ENCODE peak calls at places on chromosomes 13 and 19, in four cellular contexts. C is choroid plexus epithelial cell, D is dorsolateral prefrontal cortex, W is left ventricle myocardium inferior. M is an unnamed sample.
A peak's percentile ranks its signal among the peaks of the same experiment; 100 is the strongest.

GRCh38 chr19:47404334-47405196 is 14.8 kb downstream of the MEIS3 start:
- DNase-seq in C (no peak), W (no peak), D (no peak), M (no peak)

GRCh38 chr13:51435002-51435578 is 17.7 kb downstream of the INTS6 start:
- DNase-seq in C (peak; percentile 62), D (no peak), W (no peak), M (peak; percentile 54)

GRCh38 chr19:47110521-47111080 is 3.0 kb downstream of the ZC3H4 start:
- DNase-seq in W (no peak), D (no peak), C (no peak), M (no peak)

GRCh38 chr13:105908581-105908980 is 626.9 kb downstream of the EFNB2 start:
- DNase-seq in C (no peak), D (no peak), W (no peak), M (no peak)

GRCh38 chr13:102191951-102192461 is 209.8 kb downstream of the FGF14 start:
- DNase-seq in W (no peak), D (no peak), C (peak; percentile 43), M (peak; percentile 47)

GRCh38 chr19:48878219-48879024 is 6.2 kb downstream of the PPP1R15A start:
- DNase-seq in W (no peak), D (no peak), C (peak; percentile 61), M (peak; percentile 61)

GRCh38 chr13:99806671-99807070 is 164.9 kb downstream of the ZIC5 start:
- DNase-seq in W (no peak), D (no peak), C (no peak), M (no peak)

GRCh38 chr13:52701728-52702480 is 37.7 kb downstream of the CNMD start:
- DNase-seq in D (no peak), W (no peak), C (no peak), M (no peak)

GRCh38 chr19:48283908-48284307 is 14.0 kb downstream of the ZNF114 start:
- DNase-seq in W (no peak), C (peak; percentile 94), D (no peak), M (peak; percentile 77)

GRCh38 chr19:18013210-18013609 is 5.2 kb downstream of the ARRDC2 start:
- DNase-seq in D (no peak), C (no peak), W (no peak), M (no peak)

GRCh38 chr19:8095354-8095886 is 42.9 kb downstream of the CCL25 start:
- DNase-seq in C (no peak), W (no peak), D (no peak), M (no peak)

GRCh38 chr13:64529874-64530485 is 2700.2 kb downstream of the PCDH9 start:
- DNase-seq in C (peak; percentile 17), D (no peak), W (no peak), M (peak; percentile 48)

GRCh38 chr13:106520205-106521004 is 15.1 kb downstream of the EFNB2 start:
- DNase-seq in D (no peak), C (peak; percentile 76), W (no peak), M (peak; percentile 55)

GRCh38 chr19:56139847-56140582 is 1.1 kb upstream of the ZNF444 start:
- DNase-seq in W (no peak), D (no peak), C (peak; percentile 11), M (peak; percentile 21)

GRCh38 chr13:87172166-87172825 is 498.9 kb upstream of the SLITRK5 start:
- DNase-seq in D (no peak), C (peak; percentile 6), W (no peak), M (no peak)

GRCh38 chr19:13908674-13909073 is 2.7 kb downstream of the CC2D1A start:
- DNase-seq in W (no peak), C (no peak), D (no peak), M (no peak)
- H3K4me3 ChIP-seq in W (no peak overlapping the region), C (no peak overlapping the region), D (no peak overlapping the region), M (no peak overlapping the region)

DNA sequence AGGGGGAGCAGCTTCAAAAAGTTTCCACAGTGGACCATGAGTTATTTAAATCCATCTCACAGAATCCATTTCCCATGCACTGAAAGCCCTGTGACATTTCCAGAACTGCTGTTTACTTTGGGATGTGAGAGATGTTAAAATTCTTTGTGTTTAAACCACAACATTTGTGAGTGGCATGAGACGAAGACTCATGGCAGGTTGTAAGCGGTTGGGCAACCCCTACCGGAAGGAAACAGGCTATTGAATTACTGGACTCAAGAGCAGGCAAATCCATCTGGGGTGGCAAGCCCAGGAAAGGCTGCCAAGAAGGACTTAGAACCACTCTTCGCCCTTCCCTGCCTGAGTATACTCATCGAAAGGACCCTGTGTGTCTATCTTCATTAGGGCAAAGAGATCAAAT is 22.3 kb upstream of the CLDN10 start:
- DNase-seq in C (peak; percentile 41), D (no peak), W (no peak), M (peak; percentile 70)
- TF ChIP-seq CTCF in C (no peak), D (no peak), W (no peak), M (no peak)

GRCh38 chr19:1363599-1363998 is 20.1 kb upstream of the NDUFS7 start:
- DNase-seq in W (no peak), D (no peak), C (no peak), M (no peak)

GRCh38 chr19:1362385-1363257 is 21.1 kb upstream of the NDUFS7 start:
- DNase-seq in D (no peak), W (no peak), C (no peak), M (no peak)

GRCh38 chr19:1360818-1361461 is 22.8 kb upstream of the NDUFS7 start:
- DNase-seq in W (peak; percentile 78), D (peak; percentile 90), C (peak; percentile 83), M (peak; percentile 76)

GRCh38 chr19:1360126-1360817 is 23.4 kb upstream of the NDUFS7 start:
- DNase-seq in D (no peak), C (peak; percentile 33), W (no peak), M (peak; percentile 24)

DNA sequence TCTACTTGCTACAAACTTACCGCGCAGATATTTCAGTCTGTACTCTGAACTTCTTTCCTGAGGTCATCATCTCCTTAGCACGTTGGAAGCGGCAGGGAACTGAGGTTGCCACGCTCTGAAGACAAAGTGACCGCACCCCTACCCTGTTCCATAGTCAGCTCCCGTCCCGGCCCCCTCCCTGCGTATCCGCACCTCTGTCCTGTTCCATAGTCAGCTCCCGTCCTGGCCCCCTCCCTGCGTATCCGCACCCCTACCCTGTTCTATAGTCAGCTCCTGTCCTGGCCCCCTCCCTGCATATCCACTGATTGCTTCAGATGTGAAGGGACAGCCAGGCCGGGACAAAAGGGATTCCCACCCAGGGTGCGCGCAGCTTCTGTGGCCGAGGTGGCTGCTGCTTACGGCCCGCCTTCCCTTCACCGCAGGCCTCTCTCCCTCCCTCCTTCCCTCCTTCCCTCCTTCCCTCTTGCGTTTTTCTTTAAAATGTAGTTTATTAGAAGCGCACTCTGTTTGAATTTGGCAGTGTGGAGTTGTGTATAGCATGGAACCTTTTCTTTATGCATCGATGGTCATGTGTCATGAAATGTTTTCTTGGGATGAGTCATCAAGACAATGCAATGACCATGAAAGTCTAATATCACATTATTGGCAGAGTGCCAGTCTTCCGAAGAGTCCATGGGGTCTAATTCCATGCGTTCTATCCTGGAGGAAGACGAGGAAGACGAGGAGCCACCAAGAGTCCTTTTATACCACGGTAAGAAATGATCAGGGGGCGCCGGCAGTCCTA is 21.9 kb upstream of the NDUFS7 start:
- DNase-seq in W (no peak), D (no peak), C (peak; percentile 88), M (peak; percentile 74)
- H3K4me3 ChIP-seq in W (peak overlapping the region; percentile 50), D (peak overlapping the region; percentile 47), C (peak overlapping the region; percentile 51), M (peak overlapping the region; percentile 36)

DNA sequence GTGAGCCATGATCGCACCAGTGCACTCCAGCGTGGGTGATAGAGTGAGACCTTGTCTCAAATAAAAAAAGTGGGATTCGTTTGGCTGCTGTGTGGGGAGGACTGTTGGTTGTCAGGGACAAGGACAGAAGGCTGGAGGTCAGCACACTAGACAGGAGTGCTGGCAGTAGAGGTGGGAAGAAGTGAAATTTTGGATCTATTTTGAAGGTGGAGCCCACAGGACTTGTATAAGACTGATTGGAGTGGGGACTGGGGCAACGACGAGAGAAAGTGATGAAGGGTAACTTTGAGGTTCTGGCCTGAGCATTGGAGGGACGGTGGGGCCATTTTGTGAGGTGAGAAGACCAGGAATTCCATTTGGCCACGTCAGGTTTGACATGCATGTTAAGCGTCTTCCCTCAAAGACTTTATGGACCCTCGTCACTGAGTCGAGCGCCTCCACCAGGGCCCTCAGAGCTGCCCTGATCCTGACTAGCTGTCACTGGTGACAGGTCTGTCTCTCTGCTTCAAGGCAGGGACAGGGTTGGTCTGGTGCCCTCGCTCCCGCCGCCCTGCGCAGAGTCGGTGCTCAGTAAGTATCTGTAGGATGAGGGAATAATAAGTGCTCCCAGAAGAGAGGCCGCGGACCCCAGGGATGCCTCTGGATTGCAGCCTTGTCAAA is 673 bp downstream of the CTU1 start:
- DNase-seq in D (no peak), C (peak; percentile 21), W (no peak), M (peak; percentile 14)
- TF ChIP-seq CTCF in D (no peak), C (no peak), W (no peak), M (no peak)

GRCh38 chr19:39533003-39533512 is 406 bp upstream of the EID2B start:
- DNase-seq in D (no peak), W (no peak), C (no peak), M (no peak)
- H3K4me3 ChIP-seq in D (peak overlapping the region; percentile 90), W (peak overlapping the region; percentile 97), C (no peak overlapping the region), M (no peak overlapping the region)

DNA sequence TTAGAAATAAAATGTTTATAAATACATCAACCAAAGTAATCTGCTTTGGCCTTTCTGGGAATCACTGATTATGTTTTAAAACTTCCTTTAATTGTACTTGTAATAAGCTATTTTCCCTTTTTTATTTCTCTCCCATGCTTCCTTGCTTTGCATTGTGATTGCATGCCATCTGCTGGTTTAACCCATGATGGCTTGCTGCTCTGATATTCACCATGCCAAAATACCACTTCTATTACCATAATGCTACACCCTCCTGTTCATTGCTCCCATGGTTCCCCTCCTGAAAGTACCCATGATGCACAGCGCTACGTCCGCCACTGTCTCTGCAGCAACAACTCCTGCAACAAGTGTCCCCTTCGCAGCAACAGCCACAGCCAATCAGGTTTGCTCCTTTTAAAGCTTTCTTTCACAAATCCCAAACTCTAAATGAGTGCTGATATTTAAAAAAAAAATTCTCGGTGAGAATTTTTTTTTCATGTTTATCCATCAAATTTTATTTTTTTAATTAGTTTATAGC is 67.7 kb upstream of the RAP2A start:
- DNase-seq in W (no peak), C (no peak), D (no peak), M (no peak)
- TF ChIP-seq CTCF in W (no peak), C (peak; percentile 22), D (no peak), M (no peak)

DNA sequence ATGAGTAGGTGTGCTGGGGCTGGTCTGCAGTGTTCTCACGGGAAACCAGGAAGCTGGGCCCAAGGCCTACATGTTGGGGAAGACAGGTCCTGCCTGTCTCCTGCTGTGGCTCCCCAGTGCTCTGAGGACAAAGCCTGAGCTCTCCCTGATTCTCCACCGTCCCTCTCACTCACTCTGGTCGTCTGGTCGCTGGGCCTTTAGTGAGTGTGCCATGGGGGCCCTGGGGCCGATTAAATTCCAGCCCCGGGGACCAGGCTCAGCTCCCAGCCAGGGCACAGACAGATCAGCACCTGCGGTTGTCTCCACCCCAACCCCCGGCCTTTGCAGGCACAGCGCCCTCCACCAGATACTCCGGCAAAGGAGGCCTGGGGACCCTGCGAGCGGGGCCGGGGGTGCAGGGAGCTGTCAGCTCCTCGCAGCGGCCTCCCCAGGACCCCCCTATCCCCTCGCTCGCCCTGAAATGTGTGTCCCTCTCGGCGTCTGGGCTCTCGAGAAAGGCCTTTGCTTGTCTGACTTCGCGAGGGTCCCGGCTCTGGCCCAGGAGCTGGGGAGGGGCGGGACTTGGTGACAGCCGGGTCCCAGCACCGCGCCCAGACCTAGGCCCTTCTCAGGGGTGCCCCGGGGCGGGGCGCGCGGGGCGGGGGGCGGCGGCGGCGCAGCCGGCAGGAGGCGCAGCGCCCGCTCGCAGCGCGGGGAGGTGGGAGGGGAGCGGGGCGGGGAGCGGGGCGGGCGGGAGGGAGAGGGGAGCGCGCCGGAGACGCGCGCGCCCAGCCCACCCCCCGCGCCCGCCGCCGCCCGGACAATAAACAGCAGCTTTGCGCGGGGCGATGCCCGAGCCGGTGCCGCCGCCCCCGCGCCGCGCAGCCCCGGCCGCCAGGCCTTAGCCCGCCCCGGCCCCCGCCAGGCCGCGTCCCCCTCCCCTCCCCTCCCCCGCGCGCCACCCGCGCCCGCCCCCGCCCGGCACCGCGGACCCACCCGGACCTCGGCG is at the start of gene PALM:
- DNase-seq in D (peak; percentile 45), W (peak; percentile 48), C (no peak), M (no peak)
- H3K4me3 ChIP-seq in D (peak within 1 kb of the TSS; percentile 65), W (peak within 1 kb of the TSS; percentile 87), C (peak within 1 kb of the TSS; percentile 59), M (peak within 1 kb of the TSS; percentile 50)

M was measured in cardiac fibroblast.